ENCODE peak calls at places on chromosomes 12 and 14, in four cellular contexts. F is fibroblast of pulmonary artery, O is HFF-Myc, M is K562. I is an unnamed sample.

GRCh38 chr12:27610380-27610779 is 85.9 kb upstream of the REP15 start:
- DNase-seq in F (peak; percentile 60), O (no peak), M (no peak), I (no peak)

GRCh38 chr14:33567003-33567735 is 383.7 kb downstream of the EGLN3 start:
- DNase-seq in F (no peak), O (no peak), M (no peak), I (no peak)

GRCh38 chr14:100535287-100536131 is 51.7 kb downstream of the BEGAIN start:
- DNase-seq in F (no peak), O (no peak), M (no peak), I (no peak)

GRCh38 chr12:19819231-19819630 is 379.9 kb downstream of the AEBP2 start:
- DNase-seq in F (peak; percentile 46), O (no peak), M (no peak), I (no peak)

GRCh38 chr12:71216725-71217579 is 59.2 kb upstream of the TSPAN8 start:
- DNase-seq in F (peak; percentile 46), O (no peak), M (peak; percentile 79), I (peak; percentile 38)

GRCh38 chr12:122085571-122085970 is 7.0 kb downstream of the MLXIP start:
- DNase-seq in F (no peak), O (no peak), M (peak; percentile 54), I (no peak)

GRCh38 chr14:105484069-105484996 is 2.4 kb upstream of the CRIP1 start:
- DNase-seq in F (peak; percentile 31), O (no peak), M (no peak), I (no peak)

GRCh38 chr14:64639340-64639821 is 64.8 kb upstream of the PLEKHG3 start:
- DNase-seq in F (no peak), O (no peak), M (no peak), I (no peak)

GRCh38 chr12:109084425-109084824 is 8.8 kb downstream of the ALKBH2 start:
- DNase-seq in F (no peak), O (no peak), M (no peak), I (no peak)

GRCh38 chr14:24881496-24881895 is 168.5 kb downstream of the STXBP6 start:
- DNase-seq in F (no peak), O (no peak), M (no peak), I (no peak)

GRCh38 chr14:77721437-77721836 is 13.5 kb downstream of the SLIRP start:
- DNase-seq in F (no peak), O (no peak), M (no peak), I (no peak)

GRCh38 chr14:56494167-56494566 is 85.4 kb upstream of the TMEM260 start:
- DNase-seq in F (no peak), O (no peak), M (no peak), I (no peak)

GRCh38 chr12:121796855-121797751 is 3.6 kb upstream of the RHOF start:
- DNase-seq in F (peak; percentile 80), O (no peak), M (peak; percentile 98), I (peak; percentile 68)

GRCh38 chr14:79631276-79631675 is 580.0 kb downstream of the DIO2 start:
- DNase-seq in F (no peak), O (no peak), M (peak; percentile 0), I (no peak)

GRCh38 chr12:52229836-52230343 is 3.2 kb upstream of the KRT7 start:
- DNase-seq in F (no peak), O (no peak), M (no peak), I (no peak)

GRCh38 chr14:57725399-57726077 is 140.4 kb downstream of the SLC35F4 start:
- DNase-seq in F (peak; percentile 77), O (no peak), M (no peak), I (no peak)

GRCh38 chr12:68559984-68560822 is 50.5 kb upstream of the RAP1B start:
- DNase-seq in F (no peak), O (peak; percentile 50), M (peak; percentile 43), I (peak; percentile 5)

GRCh38 chr12:107622005-107622404 is 63.6 kb upstream of the PWP1 start:
- DNase-seq in F (peak; percentile 11), O (no peak), M (peak; percentile 65), I (no peak)

GRCh38 chr12:70603044-70603443 is 34.2 kb downstream of the PTPRB start:
- DNase-seq in F (no peak), O (no peak), M (no peak), I (no peak)

GRCh38 chr12:130761537-130762318 is 45.6 kb upstream of the RIMBP2 start:
- DNase-seq in F (peak; percentile 52), O (peak; percentile 2), M (peak; percentile 66), I (peak; percentile 58)

GRCh38 chr14:95380350-95381042 is 60.8 kb upstream of the CLMN start:
- DNase-seq in F (no peak), O (no peak), M (peak; percentile 64), I (no peak)

GRCh38 chr12:17286874-17287273 is 680.9 kb upstream of the LMO3 start:
- DNase-seq in F (no peak), O (no peak), M (no peak), I (no peak)

GRCh38 chr12:128914908-128915563 is 61.8 kb downstream of the GLT1D1 start:
- DNase-seq in F (no peak), O (no peak), M (no peak), I (no peak)

GRCh38 chr12:6052206-6052939 is 72.1 kb downstream of the VWF start:
- DNase-seq in F (no peak), O (no peak), M (no peak), I (no peak)

DNA sequence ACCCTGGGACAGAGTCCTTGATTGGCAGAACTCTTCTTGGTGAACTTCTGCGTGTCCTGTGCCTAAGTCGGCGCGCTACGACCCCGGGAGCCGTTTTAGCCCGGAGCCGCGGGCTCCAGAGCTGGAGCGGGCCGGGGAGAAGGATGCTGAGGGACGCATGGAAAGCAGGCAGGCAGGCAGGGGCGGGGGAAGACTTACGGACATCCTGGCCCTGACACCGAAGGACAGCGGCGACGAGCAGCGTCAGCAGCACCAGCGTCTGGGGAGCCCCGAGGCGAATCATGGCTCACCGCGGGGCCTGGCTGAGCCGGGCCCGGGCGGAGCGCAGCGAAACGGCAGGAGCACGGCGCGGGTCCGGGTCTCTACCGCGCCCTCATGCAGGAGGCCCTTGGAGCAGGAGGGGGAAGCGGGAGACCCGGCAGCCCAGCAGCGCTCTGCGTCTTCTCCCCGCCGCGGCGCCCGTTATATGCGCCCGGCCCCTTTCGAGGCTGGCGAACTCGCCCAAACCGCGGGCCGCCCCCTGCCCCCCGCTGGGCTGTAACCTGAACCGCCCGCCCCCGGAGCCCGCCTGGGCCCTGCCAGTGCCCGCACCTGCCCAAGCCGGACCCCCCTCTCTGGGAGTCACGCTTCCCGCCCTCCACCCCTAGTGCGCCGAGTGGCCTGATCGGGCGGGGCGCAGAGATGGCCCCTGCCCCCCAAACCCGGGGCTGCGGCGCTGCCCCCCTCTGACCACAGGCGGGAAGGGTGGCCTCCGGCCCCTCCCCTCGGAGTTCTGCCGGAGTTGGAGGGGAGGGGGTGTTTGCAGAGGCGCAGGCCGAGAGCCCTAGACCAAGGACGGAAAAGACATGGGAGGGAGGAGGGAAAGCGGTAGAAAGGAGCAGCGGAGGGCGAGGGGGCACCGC is at the start of gene COL2A1:
- DNase-seq in F (no peak), O (no peak), M (no peak), I (peak; percentile 39)
- TF ChIP-seq CTCF in F (no peak), O (no peak), M (no peak), I (no peak)

GRCh38 chr14:54566410-54567223 is at the start of gene SAMD4A:
- DNase-seq in F (peak; percentile 90), O (peak; percentile 52), M (peak; percentile 86), I (peak; percentile 66)

GRCh38 chr14:54566152-54566409 is 847 bp upstream of the SAMD4A start:
- DNase-seq in F (no peak), O (no peak), M (no peak), I (no peak)

GRCh38 chr14:54564071-54564798 is 2.7 kb upstream of the SAMD4A start:
- DNase-seq in F (peak; percentile 74), O (no peak), M (peak; percentile 38), I (no peak)

GRCh38 chr14:54564799-54565235 is 2.1 kb upstream of the SAMD4A start:
- DNase-seq in F (peak; percentile 78), O (no peak), M (peak; percentile 43), I (no peak)

DNA sequence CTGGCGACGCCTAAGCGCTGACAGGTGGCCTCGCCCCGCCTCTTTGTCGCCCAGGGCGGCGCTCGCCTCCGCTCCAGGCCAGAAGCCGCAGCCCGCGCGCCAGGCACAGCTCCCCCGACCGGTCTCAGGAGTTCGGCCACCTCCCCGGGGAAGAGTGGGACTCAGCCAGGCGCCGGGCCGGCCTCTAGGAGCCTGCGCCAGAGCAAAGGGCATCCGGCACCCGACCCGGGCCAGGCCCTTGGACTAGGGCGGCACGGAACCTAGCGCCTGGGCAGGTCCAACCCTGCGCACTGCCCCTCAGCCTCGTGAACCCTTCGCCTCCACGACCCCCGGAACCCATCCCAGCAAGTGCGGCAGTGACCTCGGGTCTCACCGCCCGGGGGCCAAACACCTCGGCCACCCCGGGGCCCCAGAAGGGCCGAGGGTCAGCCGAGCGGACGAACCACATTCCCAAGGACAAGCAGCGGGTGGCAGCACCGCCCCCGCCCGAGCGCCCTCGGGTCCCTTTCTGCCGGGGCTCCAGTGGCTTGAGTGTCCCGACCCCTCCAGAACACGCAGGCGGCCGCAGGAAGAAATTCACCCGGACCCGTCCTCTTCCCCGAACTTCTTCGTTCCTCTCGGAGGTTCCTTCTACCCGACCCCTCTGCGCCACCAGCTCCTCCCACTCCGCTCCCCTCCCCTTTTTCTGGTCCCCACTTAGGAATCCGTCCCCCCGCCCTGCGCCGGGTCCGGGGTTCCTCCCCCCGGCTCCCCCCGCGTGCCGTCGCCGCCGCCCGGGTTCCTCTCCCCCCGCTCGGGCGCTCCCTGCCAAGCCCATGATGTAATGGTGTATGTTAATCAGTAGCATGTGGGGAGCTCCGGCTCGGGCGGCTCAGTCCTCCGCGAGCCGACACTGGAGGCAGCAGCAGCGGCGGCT is 1.4 kb upstream of the SAMD4A start:
- DNase-seq in F (peak; percentile 87), O (peak; percentile 61), M (peak; percentile 82), I (peak; percentile 64)
- TF ChIP-seq CTCF in F (peak; percentile 2), O (no peak), M (peak; percentile 25), I (peak; percentile 28)

GRCh38 chr12:114006482-114007425 is 40.6 kb upstream of the RBM19 start:
- DNase-seq in F (no peak), O (no peak), M (no peak), I (no peak)
- TF ChIP-seq CTCF in F (no peak), O (no peak), M (no peak), I (no peak)

GRCh38 chr12:54390668-54391551 is 6.4 kb upstream of the ZNF385A start:
- DNase-seq in F (no peak), O (no peak), M (peak; percentile 95), I (peak; percentile 71)
- TF ChIP-seq CTCF in F (no peak), O (no peak), M (peak; percentile 52), I (no peak)

DNA sequence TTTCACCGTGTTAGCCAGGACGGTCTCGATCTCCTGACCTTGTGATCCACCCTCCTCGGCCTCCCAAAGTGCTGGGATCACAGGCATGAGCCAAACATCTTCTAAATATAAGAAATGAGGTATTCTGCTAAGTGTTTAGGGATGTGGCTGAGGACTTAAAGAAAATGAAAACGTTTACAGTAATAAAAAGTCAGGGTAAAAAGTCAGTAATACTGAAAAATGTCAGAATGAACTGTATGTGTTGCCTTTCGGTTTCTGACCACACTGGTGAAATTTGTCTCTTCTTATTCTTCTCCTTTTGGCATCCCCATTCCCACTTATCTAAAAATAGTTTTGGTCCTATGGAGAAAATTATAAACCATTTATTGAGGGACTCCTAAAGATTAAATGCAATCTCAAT is 20.5 kb downstream of the TMEM116 start:
- DNase-seq in F (no peak), O (no peak), M (no peak), I (no peak)
- TF ChIP-seq CTCF in F (no peak), O (no peak), M (no peak), I (no peak)